ENCODE peak calls at places on chromosome 17, in nine cellular contexts. H is HEK293T; O is activated CD4-positive, alpha-beta memory T cell treated with anti-CD3 and anti-CD28 coated beads for 36 hours; U is stromal cell of bone marrow; Q is amniotic epithelial cell; S is lower lobe of right lung; Y is M059J; Z is AG09319; X is left lobe of liver. R is an unnamed sample.

GRCh38 chr17:28878158-28878910 is 19.2 kb downstream of the FLOT2 start:
- DNase-seq in H (no peak), O (no peak), U (no peak), Q (peak; percentile 44), S (no peak), Y (peak; percentile 40), Z (no peak), X (no peak), R (no peak)

GRCh38 chr17:49512296-49513043 is 17.4 kb downstream of the NGFR start:
- DNase-seq in H (no peak), O (no peak), U (no peak), Q (no peak), S (no peak), Y (no peak), Z (no peak), X (no peak), R (no peak)

GRCh38 chr17:27453466-27453865 is 2.8 kb upstream of the KSR1 start:
- DNase-seq in H (no peak), O (no peak), U (no peak), Q (no peak), S (no peak), Y (peak; percentile 76), Z (no peak), X (no peak), R (no peak)

GRCh38 chr17:72122668-72123495 is 2.1 kb downstream of the SOX9 start:
- DNase-seq in H (no peak), O (no peak), U (no peak), Q (peak; percentile 73), S (no peak), Y (no peak), Z (no peak), X (no peak), R (peak; percentile 60)

GRCh38 chr17:54920819-54921218 is 20.2 kb downstream of the TOM1L1 start:
- DNase-seq in H (no peak), O (no peak), U (no peak), Q (no peak), S (no peak), Y (no peak), Z (no peak), X (no peak), R (peak; percentile 36)

GRCh38 chr17:27665549-27665948 is 34.6 kb downstream of the LGALS9 start:
- DNase-seq in H (no peak), O (no peak), U (no peak), Q (no peak), S (no peak), Y (no peak), Z (no peak), X (no peak), R (no peak)

GRCh38 chr17:73429440-73430164 is 117.8 kb upstream of the CDC42EP4 start:
- DNase-seq in H (peak; percentile 91), O (peak; percentile 89), U (peak; percentile 60), Q (peak; percentile 54), S (peak; percentile 92), Y (peak; percentile 63), Z (peak; percentile 30), X (peak; percentile 80), R (peak; percentile 76)

GRCh38 chr17:81514735-81515529 is 2.3 kb upstream of the ACTG1 start:
- DNase-seq in H (peak; percentile 63), O (peak; percentile 80), U (peak; percentile 82), Q (peak; percentile 77), S (peak; percentile 89), Y (peak; percentile 82), Z (peak; percentile 72), X (peak; percentile 66), R (peak; percentile 91)

GRCh38 chr17:74632196-74632540 is 8.6 kb upstream of the CD300E start:
- DNase-seq in H (no peak), O (no peak), U (no peak), Q (no peak), S (no peak), Y (no peak), Z (no peak), X (no peak), R (no peak)

GRCh38 chr17:39921323-39921722 is 2.9 kb upstream of the GSDMB start:
- DNase-seq in H (no peak), O (peak; percentile 55), U (no peak), Q (no peak), S (no peak), Y (no peak), Z (no peak), X (no peak), R (peak; percentile 31)

GRCh38 chr17:68732301-68732749 is 131.2 kb upstream of the FAM20A start:
- DNase-seq in H (no peak), O (no peak), U (no peak), Q (no peak), S (no peak), Y (no peak), Z (no peak), X (no peak), R (no peak)

GRCh38 chr17:35569405-35569804 is 8.8 kb upstream of the SLFN14 start:
- DNase-seq in H (no peak), O (no peak), U (no peak), Q (no peak), S (no peak), Y (no peak), Z (no peak), X (no peak), R (no peak)

GRCh38 chr17:82217530-82218204 is 5.0 kb upstream of the CCDC57 start:
- DNase-seq in H (no peak), O (no peak), U (peak; percentile 62), Q (peak; percentile 94), S (peak; percentile 89), Y (peak; percentile 97), Z (peak; percentile 77), X (peak; percentile 72), R (no peak)

GRCh38 chr17:41762391-41762790 is 24.1 kb downstream of the JUP start:
- DNase-seq in H (no peak), O (no peak), U (no peak), Q (no peak), S (no peak), Y (no peak), Z (no peak), X (no peak), R (no peak)

GRCh38 chr17:82121660-82122629 is 23.9 kb upstream of the FASN start:
- DNase-seq in H (no peak), O (no peak), U (no peak), Q (peak; percentile 46), S (no peak), Y (no peak), Z (no peak), X (no peak), R (peak; percentile 38)

GRCh38 chr17:79835953-79836951 is 3.0 kb downstream of the CBX4 start:
- DNase-seq in H (no peak), O (no peak), U (no peak), Q (no peak), S (peak; percentile 84), Y (no peak), Z (no peak), X (peak; percentile 89), R (no peak)

GRCh38 chr17:7932483-7932891 is 481 bp downstream of the CNTROB start:
- DNase-seq in H (peak; percentile 41), O (peak; percentile 42), U (no peak), Q (peak; percentile 21), S (peak; percentile 58), Y (peak; percentile 55), Z (no peak), X (no peak), R (peak; percentile 55)

GRCh38 chr17:34389343-34389742 is 26.3 kb upstream of the CCL1 start:
- DNase-seq in H (no peak), O (peak; percentile 18), U (no peak), Q (no peak), S (no peak), Y (no peak), Z (no peak), X (no peak), R (peak; percentile 28)

GRCh38 chr17:43663383-43663782 is 1.7 kb upstream of the MEOX1 start:
- DNase-seq in H (no peak), O (no peak), U (no peak), Q (no peak), S (no peak), Y (no peak), Z (no peak), X (no peak), R (no peak)

GRCh38 chr17:77914440-77915254 is 43.9 kb upstream of the TNRC6C start:
- DNase-seq in H (no peak), O (no peak), U (no peak), Q (no peak), S (no peak), Y (no peak), Z (no peak), X (no peak), R (no peak)

GRCh38 chr17:74531231-74531761 is at the start of gene CD300LB:
- DNase-seq in H (no peak), O (no peak), U (no peak), Q (no peak), S (peak; percentile 48), Y (no peak), Z (no peak), X (peak; percentile 42), R (no peak)

GRCh38 chr17:57986841-57987581 is 1.0 kb downstream of the VEZF1 start:
- DNase-seq in H (peak; percentile 39), O (peak; percentile 60), U (no peak), Q (peak; percentile 74), S (peak; percentile 52), Y (peak; percentile 77), Z (no peak), X (peak; percentile 57), R (peak; percentile 38)

GRCh38 chr17:8894673-8895578 is 27.5 kb upstream of the PIK3R6 start:
- DNase-seq in H (peak; percentile 77), O (peak; percentile 68), U (peak; percentile 53), Q (peak; percentile 58), S (no peak), Y (peak; percentile 53), Z (peak; percentile 20), X (no peak), R (peak; percentile 90)

GRCh38 chr17:71378741-71379140 is 742.1 kb upstream of the SOX9 start:
- DNase-seq in H (no peak), O (no peak), U (no peak), Q (no peak), S (no peak), Y (no peak), Z (no peak), X (no peak), R (no peak)

GRCh38 chr17:42253601-42254000 is 22.6 kb downstream of the STAT5B start:
- DNase-seq in H (no peak), O (peak; percentile 65), U (no peak), Q (no peak), S (no peak), Y (peak; percentile 84), Z (no peak), X (no peak), R (no peak)

GRCh38 chr17:20952183-20952582 is 90.6 kb downstream of the USP22 start:
- DNase-seq in H (no peak), O (no peak), U (no peak), Q (no peak), S (no peak), Y (no peak), Z (no peak), X (no peak), R (no peak)

GRCh38 chr17:50725769-50726655 is 6.6 kb downstream of the LUC7L3 start:
- DNase-seq in H (no peak), O (no peak), U (no peak), Q (no peak), S (no peak), Y (no peak), Z (no peak), X (no peak), R (no peak)

GRCh38 chr17:50754521-50754920 is 12.8 kb downstream of the ANKRD40CL start:
- DNase-seq in H (no peak), O (no peak), U (no peak), Q (no peak), S (no peak), Y (no peak), Z (no peak), X (no peak), R (no peak)

GRCh38 chr17:7436556-7437368 is 1.5 kb downstream of the TMEM102 start:
- DNase-seq in H (peak; percentile 75), O (peak; percentile 89), U (peak; percentile 54), Q (peak; percentile 70), S (peak; percentile 90), Y (peak; percentile 77), Z (peak; percentile 47), X (peak; percentile 89), R (peak; percentile 92)

GRCh38 chr17:45867702-45868101 is 23.0 kb downstream of the SPPL2C start:
- DNase-seq in H (peak; percentile 41), O (no peak), U (no peak), Q (no peak), S (no peak), Y (peak; percentile 4), Z (no peak), X (no peak), R (no peak)

GRCh38 chr17:80192268-80192667 is 22.4 kb downstream of the CARD14 start:
- DNase-seq in H (no peak), O (no peak), U (no peak), Q (no peak), S (no peak), Y (no peak), Z (no peak), X (no peak), R (no peak)

R was measured in GM12865.